ENCODE peak calls at places on chromosomes 12 and 14, in five cellular contexts. W is cardiac muscle cell, I is right atrium auricular region, U is thyroid gland, C is hepatocyte. D is an unnamed sample.

GRCh38 chr12:50901685-50902113 is 50.6 kb upstream of the HIGD1C start:
- DNase-seq in W (no peak), I (no peak), U (no peak), C (no peak), D (no peak)

GRCh38 chr14:72573725-72574426 is 320.0 kb downstream of the DPF3 start:
- DNase-seq in W (no peak), I (no peak), U (peak; percentile 45), C (no peak), D (no peak)

GRCh38 chr12:47530050-47530449 is 175.8 kb downstream of the RPAP3 start:
- DNase-seq in W (no peak), I (no peak), U (no peak), C (no peak), D (no peak)

GRCh38 chr12:123445388-123446344 is 9.2 kb upstream of the RILPL2 start:
- DNase-seq in W (peak; percentile 74), I (peak; percentile 68), U (peak; percentile 85), C (peak; percentile 49), D (no peak)

GRCh38 chr12:18998343-18999270 is 130.9 kb upstream of the PLEKHA5 start:
- DNase-seq in W (peak; percentile 73), I (no peak), U (peak; percentile 67), C (peak; percentile 35), D (no peak)

GRCh38 chr12:75086086-75087038 is 123.3 kb downstream of the KCNC2 start:
- DNase-seq in W (no peak), I (no peak), U (no peak), C (peak; percentile 8), D (no peak)

GRCh38 chr12:38949363-38949762 is 44.0 kb upstream of the CPNE8 start:
- DNase-seq in W (no peak), I (no peak), U (no peak), C (no peak), D (no peak)

GRCh38 chr12:121413917-121414316 is 14.0 kb downstream of the RNF34 start:
- DNase-seq in W (no peak), I (no peak), U (no peak), C (no peak), D (no peak)

GRCh38 chr14:95256011-95256775 is 63.5 kb downstream of the CLMN start:
- DNase-seq in W (no peak), I (no peak), U (peak; percentile 84), C (no peak), D (peak; percentile 59)

GRCh38 chr12:3032770-3033537 is 44.2 kb upstream of the TSPAN9 start:
- DNase-seq in W (no peak), I (no peak), U (peak; percentile 75), C (no peak), D (peak; percentile 74)

GRCh38 chr14:93975791-93976476 is 436 bp downstream of the ASB2 start:
- DNase-seq in W (no peak), I (no peak), U (no peak), C (no peak), D (no peak)

GRCh38 chr12:111842556-111843396 is 748 bp downstream of the MAPKAPK5 start:
- DNase-seq in W (peak; percentile 17), I (no peak), U (no peak), C (peak; percentile 55), D (peak; percentile 67)

GRCh38 chr14:96239759-96240158 is 16.3 kb upstream of the BDKRB1 start:
- DNase-seq in W (no peak), I (no peak), U (no peak), C (peak; percentile 80), D (no peak)

GRCh38 chr12:45304514-45305178 is 88.8 kb downstream of the ANO6 start:
- DNase-seq in W (peak; percentile 35), I (no peak), U (no peak), C (no peak), D (no peak)

GRCh38 chr14:64201296-64201695 is 92.9 kb downstream of the ESR2 start:
- DNase-seq in W (no peak), I (no peak), U (peak; percentile 77), C (no peak), D (no peak)

GRCh38 chr14:101623685-101624444 is 62.6 kb downstream of the DIO3 start:
- DNase-seq in W (no peak), I (no peak), U (no peak), C (no peak), D (no peak)

GRCh38 chr12:91417649-91418048 is 235.0 kb upstream of the DCN start:
- DNase-seq in W (no peak), I (no peak), U (no peak), C (no peak), D (no peak)

GRCh38 chr12:91414147-91414546 is 231.5 kb upstream of the DCN start:
- DNase-seq in W (no peak), I (no peak), U (no peak), C (no peak), D (no peak)

GRCh38 chr12:91414636-91415035 is 232.0 kb upstream of the DCN start:
- DNase-seq in W (no peak), I (no peak), U (no peak), C (no peak), D (no peak)

GRCh38 chr12:91418691-91419090 is 236.1 kb upstream of the DCN start:
- DNase-seq in W (no peak), I (no peak), U (no peak), C (no peak), D (no peak)

GRCh38 chr12:91413591-91413990 is 231.0 kb upstream of the DCN start:
- DNase-seq in W (peak; percentile 34), I (no peak), U (no peak), C (peak; percentile 70), D (no peak)
- H3K4me3 ChIP-seq in W (no peak overlapping the region), I (no peak overlapping the region), U (no peak overlapping the region), C (no peak overlapping the region), D (no peak overlapping the region)

DNA sequence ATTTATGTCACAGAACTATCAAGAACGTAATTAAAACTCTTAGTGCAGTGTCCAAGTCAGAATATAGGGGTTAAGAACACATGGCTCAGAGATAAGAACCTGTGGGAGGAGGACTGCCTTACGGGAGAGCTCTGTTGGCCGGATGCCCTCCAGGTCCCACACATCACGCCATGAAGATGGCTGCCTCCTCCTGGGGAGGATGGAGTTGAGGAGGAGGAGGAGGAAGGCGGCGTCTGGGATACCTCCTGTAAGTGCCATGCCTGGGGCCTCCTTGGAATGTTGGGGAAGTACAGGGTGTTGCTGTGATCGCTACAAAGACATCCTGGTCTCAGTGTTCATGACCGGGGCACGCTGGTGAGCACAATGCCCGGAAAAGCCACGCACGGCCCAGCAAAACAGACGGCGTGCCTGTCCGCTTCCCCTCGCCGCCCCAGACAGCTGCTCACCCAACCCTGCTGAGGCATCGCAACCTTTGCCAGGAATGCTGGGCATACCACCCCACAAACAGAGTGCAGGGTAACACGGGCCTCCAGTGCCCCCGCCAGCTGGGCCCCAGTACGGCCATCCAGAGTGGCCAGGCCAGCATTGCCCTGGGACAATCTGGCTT is 28.7 kb upstream of the CD9 start:
- DNase-seq in W (peak; percentile 75), I (peak; percentile 73), U (no peak), C (no peak), D (no peak)
- TF ChIP-seq CTCF in W (no peak), I (no peak), U (no peak), C (no peak), D (no peak)

GRCh38 chr12:56165369-56165768 is 7.2 kb downstream of the MYL6 start:
- DNase-seq in W (no peak), I (no peak), U (no peak), C (no peak), D (peak; percentile 73)
- H3K27ac ChIP-seq in W (no peak overlapping the region), I (no peak overlapping the region), U (no peak overlapping the region), C (no peak overlapping the region), D (no peak overlapping the region)

DNA sequence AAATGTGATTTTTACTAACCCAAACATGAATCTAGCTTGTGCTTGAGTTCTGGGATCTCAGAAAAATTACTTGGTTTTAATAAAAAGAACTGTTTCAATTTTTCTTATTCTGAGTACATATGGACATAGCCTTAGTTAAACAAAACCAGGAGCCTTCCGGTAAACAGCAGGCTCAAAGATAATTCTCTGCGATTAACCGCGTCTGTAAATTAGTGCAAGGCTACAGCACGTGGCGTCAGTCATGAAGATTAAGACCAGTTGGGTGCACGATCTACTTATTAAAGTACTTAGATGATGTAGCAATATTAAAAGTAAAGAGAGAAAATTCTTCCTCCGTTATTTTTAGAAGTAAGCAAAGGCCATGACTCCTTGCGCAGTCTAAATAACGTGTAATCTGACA is 707 bp downstream of the KCNJ8 start:
- DNase-seq in W (no peak), I (no peak), U (no peak), C (no peak), D (no peak)
- H3K4me3 ChIP-seq in W (peak overlapping the region; percentile 56), I (peak overlapping the region; percentile 59), U (peak overlapping the region; percentile 80), C (peak overlapping the region; percentile 86), D (no peak overlapping the region)

GRCh38 chr14:45199246-45199645 is 53.8 kb downstream of the MIS18BP1 start:
- DNase-seq in W (peak; percentile 30), I (no peak), U (no peak), C (no peak), D (no peak)

GRCh38 chr14:45204241-45204640 is 48.8 kb downstream of the MIS18BP1 start:
- DNase-seq in W (no peak), I (no peak), U (no peak), C (no peak), D (no peak)

GRCh38 chr14:45198551-45198950 is 54.5 kb downstream of the MIS18BP1 start:
- DNase-seq in W (peak; percentile 64), I (no peak), U (no peak), C (no peak), D (no peak)

DNA sequence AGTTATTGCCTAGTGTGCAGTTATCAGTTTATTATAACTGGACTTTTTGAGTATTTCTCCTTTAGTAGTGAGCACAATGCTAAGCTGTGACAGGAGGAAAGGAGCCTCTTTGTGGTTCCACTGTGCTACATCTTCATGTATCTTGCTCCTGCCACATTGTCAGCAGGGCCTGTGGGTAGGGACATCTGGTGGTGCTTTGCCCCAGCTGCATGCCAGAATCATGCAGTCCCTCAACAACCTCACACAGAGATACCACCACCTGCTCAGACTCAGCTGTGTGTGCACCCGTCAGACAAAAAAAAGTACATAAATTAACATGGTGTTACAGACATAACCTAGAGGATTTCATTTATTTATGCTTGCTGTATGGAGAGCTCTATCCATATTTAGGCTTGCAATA is 51.1 kb downstream of the MIS18BP1 start:
- DNase-seq in W (peak; percentile 29), I (no peak), U (no peak), C (peak; percentile 12), D (peak; percentile 63)
- TF ChIP-seq CTCF in W (no peak), I (no peak), U (no peak), C (peak; percentile 12), D (peak; percentile 71)

GRCh38 chr14:92460541-92460915 is 53.1 kb upstream of the RIN3 start:
- DNase-seq in W (no peak), I (no peak), U (no peak), C (no peak), D (peak; percentile 29)
- H3K27ac ChIP-seq in W (no peak overlapping the region), I (peak overlapping the region; percentile 58), U (peak overlapping the region; percentile 23), C (no peak overlapping the region), D (no peak overlapping the region)

GRCh38 chr12:32753605-32754004 is 2.1 kb downstream of the YARS2 start:
- DNase-seq in W (no peak), I (no peak), U (no peak), C (no peak), D (no peak)
- H3K4me3 ChIP-seq in W (no peak overlapping the region), I (no peak overlapping the region), U (no peak overlapping the region), C (no peak overlapping the region), D (peak overlapping the region; percentile 94)

GRCh38 chr12:30823140-30823669 is 68.5 kb upstream of the CAPRIN2 start:
- DNase-seq in W (peak; percentile 61), I (peak; percentile 71), U (peak; percentile 19), C (peak; percentile 74), D (peak; percentile 89)
- TF ChIP-seq CTCF in W (peak; percentile 52), I (no peak), U (peak; percentile 13), C (peak; percentile 49), D (peak; percentile 64)

D was measured in endodermal cell.